ENCODE peak calls at places on chromosomes 12 and 14, in ten cellular contexts. T is RWPE2, X is heart right ventricle, G is HepG2, E is Panc1, Q is epithelial cell of esophagus, Z is transverse colon, B is progenitor cell of endocrine pancreas, R is osteocyte, N is fibroblast of mammary gland. J is an unnamed sample.

GRCh38 chr12:481422-481821 is 21.7 kb downstream of the B4GALNT3 start:
- DNase-seq in Z (no peak), R (no peak), Q (no peak), X (peak), B (no peak), T (no peak), N (peak), G (peak), E (no peak), J (peak)

GRCh38 chr12:114479831-114480230 is 73.9 kb upstream of the TBX5 start:
- DNase-seq in B (no peak), G (no peak), Q (peak), X (no peak), R (no peak), T (no peak), E (no peak), Z (no peak), N (no peak), J (no peak)

GRCh38 chr12:53696285-53696654 is 20.4 kb upstream of the ATP5MC2 start:
- DNase-seq in Z (peak), X (no peak), G (peak), E (no peak), R (no peak), N (peak), Q (peak), T (peak), B (peak), J (peak)

GRCh38 chr12:88623777-88624548 is 43.7 kb upstream of the KITLG start:
- DNase-seq in B (no peak), N (peak), Z (no peak), G (no peak), E (no peak), X (no peak), Q (no peak), T (no peak), R (no peak), J (no peak)

GRCh38 chr12:29867823-29868222 is 84.1 kb upstream of the TMTC1 start:
- DNase-seq in E (no peak), B (no peak), T (no peak), N (no peak), R (no peak), X (no peak), G (no peak), Z (no peak), Q (no peak), J (no peak)

GRCh38 chr12:105554856-105555255 is 224.4 kb downstream of the C12orf75 start:
- DNase-seq in E (no peak), B (no peak), R (no peak), X (no peak), Q (no peak), Z (no peak), T (no peak), G (no peak), N (no peak), J (no peak)

GRCh38 chr14:23881292-23881691 is 72.3 kb upstream of the DHRS4 start:
- DNase-seq in Q (no peak), T (no peak), E (no peak), X (no peak), Z (no peak), G (no peak), R (no peak), N (no peak), B (no peak), J (no peak)

GRCh38 chr12:92503029-92503931 is 199.5 kb upstream of the PLEKHG7 start:
- DNase-seq in N (no peak), B (no peak), R (no peak), E (no peak), G (peak), X (no peak), Z (no peak), T (no peak), Q (no peak), J (no peak)

GRCh38 chr12:84619053-84619452 is 293.5 kb downstream of the SLC6A15 start:
- DNase-seq in R (no peak), X (no peak), N (peak), G (no peak), T (no peak), E (no peak), Q (peak), B (no peak), Z (no peak), J (no peak)

DNA sequence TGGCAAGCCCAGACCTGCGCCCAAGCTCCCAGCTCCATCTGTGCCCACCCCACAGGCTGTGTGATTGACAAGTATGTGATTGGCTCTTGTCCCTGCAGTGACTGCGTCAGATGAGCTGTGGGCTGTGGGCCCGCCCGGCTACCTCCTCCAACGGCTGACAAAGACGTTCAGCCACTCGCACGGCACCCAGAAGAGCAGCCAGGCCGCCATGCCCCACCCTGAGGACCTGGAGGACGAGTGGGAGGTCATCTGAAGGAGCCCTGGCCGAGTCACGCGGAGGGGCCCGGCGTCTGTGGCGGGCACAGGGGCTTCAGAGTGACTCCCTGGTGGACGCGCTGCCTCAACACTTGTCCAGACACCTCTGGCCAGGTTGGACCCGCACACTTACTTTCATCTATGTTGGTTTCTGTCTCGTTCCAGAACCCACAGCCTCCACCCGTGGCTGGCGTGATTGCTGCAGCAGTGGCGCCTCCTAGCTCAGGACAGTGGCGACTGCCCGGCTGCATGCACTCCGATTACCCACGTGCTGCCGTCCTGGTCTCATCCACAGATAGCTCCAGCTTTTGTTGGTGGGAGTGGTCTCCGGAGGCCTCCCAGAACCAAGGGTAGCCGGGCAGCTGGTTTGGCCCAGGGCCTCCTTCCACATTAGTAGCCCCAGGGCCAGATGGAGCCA is 11.4 kb downstream of the ANKRD9 start:
- DNase-seq in Z (peak), X (peak), E (no peak), Q (no peak), B (no peak), N (peak), T (no peak), G (no peak), R (no peak), J (no peak)
- TF ChIP-seq CTCF in Z (peak), X (peak), E (no peak), Q (peak), B (peak), N (no peak), T (no peak), G (peak), R (peak), J (no peak)

DNA sequence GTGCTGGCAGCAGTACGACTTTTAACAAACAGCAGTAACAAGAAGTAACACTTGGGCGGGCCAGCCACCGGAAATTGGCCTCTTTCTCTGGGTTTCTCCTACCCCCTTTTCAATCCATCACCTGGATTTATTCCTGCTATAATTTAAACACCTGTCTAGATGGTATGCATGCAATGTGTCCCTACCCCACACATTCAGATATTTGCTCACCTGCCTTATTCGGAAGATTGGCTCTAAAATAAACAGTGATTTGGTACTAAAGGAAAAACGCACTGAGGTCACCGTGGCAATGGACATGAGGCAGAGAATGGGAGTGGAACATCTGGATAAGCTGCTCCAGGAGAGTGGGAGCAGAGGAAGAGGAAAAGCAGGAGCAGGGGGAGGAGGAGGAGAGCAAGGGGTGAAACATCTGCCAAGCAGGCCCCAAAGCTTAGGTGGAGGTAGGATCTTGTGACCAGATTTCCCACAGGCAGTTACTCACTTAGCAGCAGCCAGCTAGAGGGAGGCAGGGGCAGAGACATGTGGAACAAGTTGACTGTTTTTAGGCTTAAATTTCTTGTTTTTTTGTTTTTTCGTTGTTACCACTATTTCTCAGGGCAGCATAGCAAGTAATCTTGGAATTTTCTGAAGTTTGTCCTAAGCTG is 150.9 kb downstream of the TTLL5 start:
- DNase-seq in T (no peak), R (no peak), N (peak), X (no peak), E (no peak), Z (no peak), Q (no peak), G (no peak), B (no peak), J (no peak)
- TF ChIP-seq CTCF in T (no peak), R (no peak), N (no peak), X (no peak), E (no peak), Z (no peak), Q (no peak), G (no peak), B (no peak), J (no peak)

DNA sequence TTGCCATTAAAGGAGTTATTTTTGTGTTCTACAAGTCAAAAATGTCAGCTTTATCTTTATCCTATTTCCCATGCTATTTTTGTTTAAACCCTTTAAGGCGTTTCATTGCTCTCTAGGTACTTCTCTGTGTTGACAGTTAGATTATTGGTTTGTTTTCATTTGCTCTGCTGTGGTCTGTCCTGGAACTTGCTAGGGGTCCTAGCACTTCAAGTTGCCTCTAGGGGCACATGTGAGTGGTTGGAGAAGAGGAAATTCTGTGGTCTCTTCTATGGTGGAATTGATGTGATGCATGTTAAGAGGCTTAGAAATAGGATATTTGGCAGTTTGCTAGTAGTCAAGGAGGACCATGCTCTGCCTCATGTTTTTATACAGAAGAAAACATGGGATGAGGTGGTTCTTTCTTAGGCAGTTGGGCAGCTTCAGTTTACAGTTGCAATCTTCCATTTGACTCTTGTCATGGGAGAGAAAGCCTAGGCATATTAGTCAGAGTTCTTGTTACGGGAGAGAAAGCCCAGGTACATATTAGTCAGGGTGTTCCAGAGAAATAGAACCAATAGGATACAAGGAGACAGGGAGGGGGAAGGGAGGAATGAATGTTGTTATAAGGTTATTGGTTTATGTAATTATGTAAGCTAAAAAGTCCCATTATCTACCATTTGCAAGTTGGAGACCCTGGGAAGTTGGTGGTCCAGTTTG is 14.4 kb downstream of the TTLL5 start:
- DNase-seq in E (no peak), X (no peak), T (no peak), N (no peak), Q (peak), G (no peak), R (no peak), B (no peak), Z (no peak), J (no peak)
- TF ChIP-seq CTCF in E (no peak), X (no peak), T (peak), N (peak), Q (peak), G (no peak), R (peak), B (peak), Z (no peak), J (no peak)

GRCh38 chr12:131204416-131205311 is 251.0 kb downstream of the ADGRD1 start:
- DNase-seq in G (no peak), E (no peak), X (no peak), T (no peak), R (peak), Z (no peak), N (no peak), Q (no peak), B (no peak), J (peak)
- TF ChIP-seq CTCF in G (no peak), E (no peak), X (no peak), T (no peak), R (no peak), Z (no peak), N (no peak), Q (no peak), B (no peak), J (no peak)

DNA sequence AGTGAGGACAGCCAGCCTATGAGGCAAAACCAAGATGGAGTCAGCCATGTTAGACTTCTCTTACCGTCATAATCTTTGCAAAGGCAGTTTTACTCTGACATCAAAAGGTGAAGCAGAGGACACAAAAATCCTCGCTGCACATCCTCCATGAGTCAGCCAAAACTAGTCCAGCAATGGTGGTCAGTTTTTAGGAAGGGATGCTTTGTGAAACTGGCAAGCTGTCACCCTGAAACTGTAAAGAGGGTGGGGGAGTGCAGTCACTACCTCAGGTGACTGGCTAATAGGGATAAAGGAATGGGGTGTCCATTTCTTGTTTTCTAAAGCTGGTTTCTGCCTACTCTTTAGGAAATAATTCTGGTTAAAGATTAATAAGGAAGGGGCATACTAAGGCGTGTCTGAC is 5.4 kb upstream of the CIPC start:
- DNase-seq in T (no peak), N (no peak), R (no peak), G (no peak), B (no peak), X (no peak), E (no peak), Q (no peak), Z (no peak), J (no peak)
- TF ChIP-seq CTCF in T (no peak), N (no peak), R (no peak), G (no peak), B (no peak), X (no peak), E (no peak), Q (no peak), Z (no peak), J (no peak)

GRCh38 chr14:74618078-74618952 is 6.3 kb upstream of the LTBP2 start:
- DNase-seq in Q (peak), Z (peak), B (no peak), X (no peak), N (peak), G (peak), R (no peak), E (no peak), T (peak), J (peak)
- TF ChIP-seq CTCF in Q (no peak), Z (no peak), B (no peak), X (no peak), N (no peak), G (peak), R (peak), E (no peak), T (peak), J (no peak)